ENCODE peak calls at places on chromosome 5, in nine cellular contexts. Q, Z, I, V, U, B, S, G and F are unnamed samples.
A peak's percentile ranks its signal among the peaks of the same experiment; 100 is the strongest.

GRCh38 chr5:166618555-166618954 is 1672.9 kb upstream of the WWC1 start:
- DNase-seq in Q (no peak), Z (no peak), I (no peak), V (no peak), U (no peak), B (no peak), S (no peak), G (no peak), F (no peak)

GRCh38 chr5:54959673-54960418 is 25.5 kb downstream of the ESM1 start:
- DNase-seq in Q (no peak), Z (peak; percentile 18), I (no peak), V (peak; percentile 22), U (peak; percentile 69), B (no peak), S (peak; percentile 26), G (peak; percentile 18), F (no peak)

GRCh38 chr5:88729476-88730182 is 153.4 kb downstream of the MEF2C start:
- DNase-seq in Q (peak; percentile 84), Z (peak; percentile 66), I (peak; percentile 51), V (peak; percentile 76), U (peak; percentile 68), B (peak; percentile 49), S (peak; percentile 98), G (peak; percentile 92), F (peak; percentile 62)

GRCh38 chr5:179530069-179530998 is 20.0 kb upstream of the RUFY1 start:
- DNase-seq in Q (peak; percentile 68), Z (peak; percentile 59), I (peak; percentile 4), V (no peak), U (peak; percentile 76), B (no peak), S (no peak), G (no peak), F (peak; percentile 81)

GRCh38 chr5:62475072-62475471 is 62.5 kb downstream of the IPO11 start:
- DNase-seq in Q (no peak), Z (peak; percentile 87), I (no peak), V (peak; percentile 73), U (no peak), B (peak; percentile 50), S (no peak), G (peak; percentile 69), F (no peak)

GRCh38 chr5:79753087-79753486 is 63.5 kb downstream of the CMYA5 start:
- DNase-seq in Q (no peak), Z (no peak), I (no peak), V (no peak), U (no peak), B (no peak), S (no peak), G (no peak), F (no peak)

GRCh38 chr5:35600591-35600990 is 17.1 kb upstream of the SPEF2 start:
- DNase-seq in Q (no peak), Z (no peak), I (no peak), V (no peak), U (no peak), B (no peak), S (no peak), G (no peak), F (no peak)

GRCh38 chr5:128201065-128201926 is 117.7 kb downstream of the SLC12A2 start:
- DNase-seq in Q (peak; percentile 49), Z (peak; percentile 64), I (peak; percentile 73), V (peak; percentile 62), U (peak; percentile 89), B (peak; percentile 24), S (peak; percentile 74), G (peak; percentile 89), F (peak; percentile 85)

GRCh38 chr5:138466058-138466899 is 1.0 kb downstream of the EGR1 start:
- DNase-seq in Q (no peak), Z (peak; percentile 53), I (peak; percentile 38), V (peak; percentile 39), U (peak; percentile 40), B (peak; percentile 21), S (no peak), G (peak; percentile 50), F (no peak)

GRCh38 chr5:171152382-171152781 is 156.7 kb upstream of the TLX3 start:
- DNase-seq in Q (peak; percentile 24), Z (peak; percentile 39), I (no peak), V (peak; percentile 45), U (no peak), B (no peak), S (peak; percentile 30), G (peak; percentile 37), F (peak; percentile 55)

GRCh38 chr5:76617675-76618074 is 5.5 kb downstream of the F2RL2 start:
- DNase-seq in Q (no peak), Z (peak; percentile 96), I (no peak), V (no peak), U (no peak), B (no peak), S (no peak), G (peak; percentile 58), F (peak; percentile 3)

GRCh38 chr5:163532203-163532892 is 26.9 kb downstream of the MAT2B start:
- DNase-seq in Q (no peak), Z (no peak), I (no peak), V (no peak), U (no peak), B (no peak), S (no peak), G (no peak), F (no peak)

GRCh38 chr5:139768802-139769465 is 26.7 kb upstream of the PSD2 start:
- DNase-seq in Q (no peak), Z (peak; percentile 51), I (no peak), V (no peak), U (no peak), B (no peak), S (no peak), G (no peak), F (no peak)

GRCh38 chr5:33539192-33539591 is 98.4 kb downstream of the TARS1 start:
- DNase-seq in Q (no peak), Z (no peak), I (no peak), V (no peak), U (no peak), B (no peak), S (no peak), G (no peak), F (no peak)

GRCh38 chr5:169471021-169471420 is 112.6 kb upstream of the SPDL1 start:
- DNase-seq in Q (no peak), Z (no peak), I (no peak), V (no peak), U (no peak), B (no peak), S (no peak), G (no peak), F (no peak)

GRCh38 chr5:69275563-69275962 is 40.9 kb downstream of the CDK7 start:
- DNase-seq in Q (no peak), Z (no peak), I (no peak), V (no peak), U (no peak), B (no peak), S (no peak), G (no peak), F (no peak)

GRCh38 chr5:132082329-132083023 is 8.9 kb downstream of the CSF2 start:
- DNase-seq in Q (no peak), Z (no peak), I (no peak), V (no peak), U (no peak), B (no peak), S (no peak), G (no peak), F (no peak)

GRCh38 chr5:170523129-170523497 is 19.3 kb downstream of the KCNIP1 start:
- DNase-seq in Q (peak; percentile 72), Z (no peak), I (peak; percentile 21), V (no peak), U (no peak), B (peak; percentile 4), S (peak; percentile 24), G (peak; percentile 0), F (no peak)

GRCh38 chr5:131635755-131636479 is 888 bp upstream of the RAPGEF6 start:
- DNase-seq in Q (peak; percentile 33), Z (no peak), I (no peak), V (no peak), U (no peak), B (no peak), S (peak; percentile 51), G (peak; percentile 81), F (no peak)